ENCODE peak calls at places on chromosomes 16 and 17, in seven cellular contexts. U is HFFc6, W is cardiac fibroblast, K is fibroblast of villous mesenchyme, M is thoracic aorta, L is fibroblast of mammary gland, Z is A549. R is an unnamed sample.

GRCh38 chr16:1494129-1494640 is 1.0 kb downstream of the TELO2 start:
- DNase-seq in L (peak), U (peak), M (no peak), Z (peak), K (peak), W (peak), R (no peak)

GRCh38 chr17:79633154-79633553 is 22.3 kb upstream of the RBFOX3 start:
- DNase-seq in U (no peak), L (no peak), Z (no peak), K (no peak), M (no peak), W (no peak), R (peak)

GRCh38 chr17:15143524-15143923 is 121.6 kb downstream of the PMP22 start:
- DNase-seq in L (no peak), U (no peak), K (no peak), M (no peak), W (no peak), Z (no peak), R (no peak)

GRCh38 chr16:87702325-87702811 is 63.4 kb downstream of the KLHDC4 start:
- DNase-seq in K (peak), M (no peak), W (peak), L (peak), U (no peak), Z (peak), R (no peak)

GRCh38 chr17:45282683-45283644 is 21.1 kb upstream of the SPATA32 start:
- DNase-seq in M (no peak), W (peak), K (peak), L (peak), Z (no peak), U (no peak), R (no peak)

GRCh38 chr17:64091116-64091515 is 38.8 kb downstream of the ERN1 start:
- DNase-seq in K (peak), L (peak), M (no peak), Z (no peak), U (peak), W (peak), R (no peak)

GRCh38 chr17:41019415-41019814 is 7.6 kb downstream of the KRTAP1-5 start:
- DNase-seq in Z (no peak), W (no peak), L (no peak), U (no peak), K (no peak), M (no peak), R (no peak)

GRCh38 chr17:56136316-56136715 is 17.0 kb upstream of the ANKFN1 start:
- DNase-seq in L (no peak), K (no peak), U (no peak), Z (no peak), M (no peak), W (no peak), R (no peak)

GRCh38 chr16:6349725-6350124 is 982.9 kb upstream of the RBFOX1 start:
- DNase-seq in K (no peak), L (no peak), U (no peak), W (no peak), Z (no peak), M (no peak), R (no peak)

GRCh38 chr16:1859650-1860049 is 12.3 kb downstream of the MEIOB start:
- DNase-seq in L (no peak), W (no peak), Z (no peak), U (no peak), K (no peak), M (no peak), R (no peak)

GRCh38 chr17:65013613-65014391 is 42.7 kb downstream of the GNA13 start:
- DNase-seq in L (peak), W (peak), Z (no peak), U (peak), K (peak), M (no peak), R (no peak)

GRCh38 chr17:36931697-36932382 is 5.4 kb upstream of the LHX1 start:
- DNase-seq in M (no peak), L (no peak), K (no peak), Z (no peak), W (no peak), U (no peak), R (no peak)

GRCh38 chr16:63695347-63695746 is 1426.5 kb downstream of the CDH11 start:
- DNase-seq in K (no peak), U (no peak), Z (no peak), W (no peak), L (no peak), M (no peak), R (no peak)

GRCh38 chr16:66298571-66299120 is 67.8 kb upstream of the CDH5 start:
- DNase-seq in U (no peak), M (no peak), L (no peak), W (no peak), K (no peak), Z (no peak), R (no peak)

GRCh38 chr17:56595831-56596740 is 2.6 kb downstream of the NOG start:
- DNase-seq in K (no peak), U (peak), L (no peak), M (no peak), Z (no peak), W (no peak), R (no peak)

GRCh38 chr16:57966986-57967385 is 3.9 kb downstream of the CNGB1 start:
- DNase-seq in Z (no peak), W (no peak), L (no peak), U (no peak), M (no peak), K (no peak), R (no peak)

GRCh38 chr17:4258867-4259266 is 4.9 kb downstream of the ANKFY1 start:
- DNase-seq in U (no peak), K (no peak), Z (no peak), L (no peak), M (no peak), W (no peak), R (no peak)

GRCh38 chr17:4261452-4261851 is 2.3 kb downstream of the ANKFY1 start:
- DNase-seq in Z (no peak), K (no peak), U (no peak), M (no peak), W (no peak), L (no peak), R (no peak)

GRCh38 chr17:4267402-4267801 is 3.6 kb upstream of the ANKFY1 start:
- DNase-seq in U (no peak), Z (no peak), W (no peak), M (no peak), L (no peak), K (no peak), R (no peak)

GRCh38 chr17:4266550-4266949 is 2.8 kb upstream of the ANKFY1 start:
- DNase-seq in Z (no peak), M (no peak), L (no peak), W (no peak), K (no peak), U (no peak), R (no peak)

DNA sequence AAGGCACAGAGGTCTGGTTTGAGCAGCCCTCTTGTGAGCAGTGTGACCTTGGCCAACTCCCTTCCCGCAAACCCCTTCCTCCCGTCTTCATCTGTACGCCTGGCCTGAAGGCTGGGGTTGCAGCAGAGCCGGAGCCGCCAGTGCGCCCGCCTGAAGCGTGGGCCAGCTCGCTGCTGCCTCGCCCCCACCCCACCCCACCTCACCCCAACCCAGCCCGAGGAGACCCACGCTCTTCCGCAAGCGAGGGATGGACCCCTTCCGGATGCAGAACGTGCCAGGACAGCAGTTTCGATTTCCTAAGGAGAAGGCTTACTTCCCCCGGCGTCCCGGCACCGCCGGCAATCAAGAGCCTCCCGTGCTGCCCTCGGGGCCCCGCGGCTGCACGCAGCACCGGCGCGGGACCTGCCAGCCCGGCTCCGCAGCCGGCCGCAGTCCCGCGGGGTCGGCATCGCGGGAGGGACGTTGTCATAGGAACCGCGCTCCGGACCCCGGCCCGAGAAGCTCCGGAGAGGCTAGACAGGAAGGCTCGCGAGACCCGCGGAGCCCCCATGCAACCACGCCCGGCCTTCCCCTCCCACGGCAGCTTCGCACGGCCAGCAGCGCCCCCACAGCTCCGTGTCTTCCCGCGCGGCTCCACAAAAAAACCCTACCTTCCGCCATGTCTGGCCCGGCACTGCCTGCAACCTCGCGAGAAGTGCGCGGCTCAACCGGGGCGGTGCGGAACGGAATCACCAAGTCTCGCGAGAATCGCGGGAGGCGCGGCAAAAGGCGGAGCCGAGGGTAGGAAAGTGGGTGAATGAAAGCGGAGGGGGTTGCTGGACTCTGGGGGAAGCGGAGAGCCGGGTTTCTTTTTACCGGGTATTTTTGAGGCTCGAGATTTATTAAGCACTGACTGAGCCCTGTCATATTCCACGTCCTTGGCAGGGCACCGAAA is at the start of gene ANKFY1:
- DNase-seq in L (peak), K (peak), Z (peak), U (peak), M (peak), W (peak), R (peak)
- TF ChIP-seq CTCF in L (no peak), K (peak), Z (no peak), U (peak), M (no peak), W (no peak), R (no peak)

GRCh38 chr17:16448490-16448889 is 33.1 kb downstream of the TRPV2 start:
- DNase-seq in K (no peak), U (no peak), Z (no peak), M (no peak), L (no peak), W (no peak), R (no peak)

GRCh38 chr17:16447676-16448075 is 32.3 kb downstream of the TRPV2 start:
- DNase-seq in U (no peak), L (no peak), Z (no peak), K (no peak), W (no peak), M (no peak), R (no peak)

GRCh38 chr17:16449121-16449570 is 33.8 kb downstream of the TRPV2 start:
- DNase-seq in W (peak), U (peak), K (no peak), M (no peak), Z (no peak), L (peak), R (no peak)

GRCh38 chr17:16444258-16444886 is 29.0 kb downstream of the TRPV2 start:
- DNase-seq in L (peak), Z (no peak), W (no peak), M (no peak), U (no peak), K (no peak), R (no peak)

DNA sequence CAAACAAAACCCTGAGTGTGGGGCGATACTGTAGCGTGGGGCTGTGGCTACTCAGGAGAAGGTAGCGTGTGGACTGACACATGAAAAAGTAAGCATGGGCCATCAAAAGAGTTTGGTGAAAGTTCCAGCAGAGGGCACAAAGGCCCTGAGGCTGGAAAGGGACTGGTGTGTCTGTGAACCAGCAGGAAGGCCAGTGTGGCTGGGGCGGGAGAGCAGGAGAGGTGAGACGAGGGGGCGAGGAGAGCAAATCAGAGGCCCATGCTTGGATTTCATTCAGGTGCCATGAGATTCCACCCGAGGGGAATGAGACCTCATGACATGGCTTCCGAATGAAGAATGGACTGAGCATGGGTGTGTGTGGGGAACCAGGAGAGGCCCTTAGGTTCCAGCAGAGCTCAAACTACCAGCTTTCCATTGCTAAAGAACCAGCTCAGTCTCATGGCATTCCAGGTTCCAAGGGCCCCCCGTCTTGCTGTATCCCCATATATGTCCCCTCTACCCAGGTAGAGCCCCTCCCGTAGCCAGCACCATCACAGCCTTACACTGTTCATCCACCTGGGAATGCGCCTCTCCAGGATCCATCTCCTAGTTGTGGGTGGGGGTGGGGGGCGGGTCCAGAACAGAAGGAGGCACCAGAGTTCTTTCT is 31.1 kb downstream of the TRPV2 start:
- DNase-seq in K (no peak), M (no peak), U (no peak), Z (no peak), L (no peak), W (no peak), R (no peak)
- TF ChIP-seq CTCF in K (no peak), M (no peak), U (peak), Z (no peak), L (peak), W (no peak), R (no peak)

GRCh38 chr16:80318107-80318506 is 222.7 kb upstream of the DYNLRB2 start:
- DNase-seq in Z (no peak), L (no peak), K (no peak), W (no peak), U (no peak), M (no peak), R (no peak)

GRCh38 chr16:80319181-80319580 is 221.6 kb upstream of the DYNLRB2 start:
- DNase-seq in Z (no peak), M (no peak), U (no peak), K (no peak), L (no peak), W (no peak), R (no peak)

GRCh38 chr16:80323187-80323807 is 217.5 kb upstream of the DYNLRB2 start:
- DNase-seq in Z (no peak), U (no peak), K (no peak), L (no peak), W (no peak), M (no peak), R (no peak)

GRCh38 chr16:80314042-80314441 is 226.8 kb upstream of the DYNLRB2 start:
- DNase-seq in Z (no peak), M (no peak), L (no peak), W (no peak), U (no peak), K (no peak), R (no peak)

DNA sequence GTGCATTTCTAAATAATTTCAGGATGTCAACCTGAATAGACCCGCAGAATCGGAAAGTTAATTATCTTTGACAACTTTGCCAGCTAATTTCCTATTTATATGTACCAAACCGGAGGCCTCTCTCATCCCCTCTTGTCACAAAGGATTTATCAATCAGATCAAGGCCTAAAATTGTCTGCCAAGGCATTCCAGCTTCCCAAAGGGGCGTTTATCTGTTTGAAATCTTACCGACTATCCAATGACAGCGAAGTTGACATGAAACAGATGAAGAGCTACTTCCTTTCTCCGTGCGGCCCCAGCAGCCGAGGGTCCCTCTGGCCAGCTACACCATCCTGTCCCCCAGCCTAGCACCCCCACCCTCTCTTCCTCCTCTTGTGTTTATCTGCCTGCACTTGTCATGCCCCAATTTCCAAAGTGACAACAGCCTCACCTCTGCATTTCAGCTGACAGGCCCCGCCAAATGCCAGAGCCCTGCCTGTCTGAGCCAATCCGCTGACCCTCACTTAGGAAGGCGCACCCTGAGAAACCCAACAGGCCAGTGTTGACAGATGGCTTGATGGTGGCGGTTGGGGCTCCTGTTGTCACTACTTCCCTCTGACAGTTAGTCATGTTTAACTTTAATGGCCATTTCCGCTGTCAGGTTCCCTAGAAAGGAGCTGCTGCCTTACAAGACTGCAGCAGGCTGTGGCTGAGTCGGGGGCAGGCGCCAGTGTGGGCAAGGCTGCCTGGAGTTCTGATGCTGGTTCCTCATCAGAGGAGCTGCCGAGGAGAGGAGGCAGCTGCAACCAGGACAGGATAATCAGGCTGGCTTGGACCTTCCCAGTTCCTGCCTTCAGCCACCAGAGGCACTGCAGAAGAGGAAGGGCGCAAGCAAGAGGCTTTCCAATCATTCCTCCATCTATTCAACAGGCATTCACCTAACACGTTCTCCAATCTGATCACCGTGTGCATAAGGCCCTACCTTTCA is 223.4 kb upstream of the DYNLRB2 start:
- DNase-seq in K (no peak), M (no peak), U (no peak), L (no peak), Z (no peak), W (no peak), R (no peak)
- TF ChIP-seq CTCF in K (peak), M (no peak), U (peak), L (peak), Z (no peak), W (peak), R (peak)

GRCh38 chr16:89489040-89489721 is 1.2 kb downstream of the ANKRD11 start:
- DNase-seq in Z (peak), K (peak), M (peak), L (peak), U (peak), W (peak), R (peak)
- TF ChIP-seq CTCF in Z (peak), K (peak), M (peak), L (peak), U (peak), W (peak), R (peak)

GRCh38 chr16:52554334-52554733 is 7.4 kb upstream of the TOX3 start:
- DNase-seq in L (no peak), K (no peak), U (no peak), M (no peak), Z (no peak), W (no peak), R (no peak)
- TF ChIP-seq CTCF in L (no peak), K (no peak), U (no peak), M (no peak), Z (no peak), W (no peak), R (no peak)

DNA sequence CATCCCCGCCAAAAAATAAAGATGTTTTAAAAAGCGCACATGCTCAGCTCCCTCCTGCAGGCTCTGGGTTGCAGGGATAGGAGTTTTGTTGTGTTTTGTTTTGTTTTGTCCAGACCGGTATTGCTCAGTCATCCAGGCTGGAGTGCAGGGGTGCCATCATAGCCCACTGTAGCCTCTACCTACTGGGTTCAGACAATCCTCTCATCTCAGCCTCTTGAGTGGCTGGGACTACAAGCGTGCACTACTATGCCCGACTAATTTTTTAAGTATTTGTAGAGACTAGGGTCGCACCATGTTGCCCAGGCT is 661 bp downstream of the WWOX start:
- DNase-seq in M (no peak), U (no peak), L (no peak), Z (no peak), W (no peak), K (no peak), R (no peak)
- TF ChIP-seq CTCF in M (no peak), U (peak), L (no peak), Z (no peak), W (no peak), K (no peak), R (no peak)

GRCh38 chr16:50676684-50677225 is 4.4 kb downstream of the SNX20 start:
- DNase-seq in M (no peak), Z (no peak), U (no peak), K (no peak), W (no peak), L (no peak), R (no peak)

GRCh38 chr16:50679266-50679665 is 1.8 kb downstream of the SNX20 start:
- DNase-seq in Z (no peak), W (no peak), M (no peak), L (no peak), K (no peak), U (no peak), R (no peak)

GRCh38 chr16:50674831-50675230 is 6.3 kb downstream of the SNX20 start:
- DNase-seq in L (no peak), U (no peak), K (no peak), Z (no peak), M (no peak), W (no peak), R (no peak)

GRCh38 chr16:50675686-50676610 is 5.2 kb downstream of the SNX20 start:
- DNase-seq in Z (no peak), K (no peak), W (no peak), U (no peak), M (no peak), L (no peak), R (no peak)

GRCh38 chr16:50677351-50677750 is 3.8 kb downstream of the SNX20 start:
- DNase-seq in Z (no peak), M (no peak), U (no peak), L (no peak), W (no peak), K (no peak), R (no peak)
- TF ChIP-seq CTCF in Z (peak), M (peak), U (peak), L (peak), W (peak), K (peak), R (peak)

R was measured in progenitor cell of endocrine pancreas.